ENCODE peak calls at places on chromosomes 3 and 15, in eight cellular contexts. A is lower lobe of right lung, U is activated B cell treated with CpG ODN at 0.5 μM for 24 hours, Q is PC-3, V is colonic mucosa, B is endothelial cell, N is WTC11, C is bronchial epithelial cell. G is an unnamed sample.

GRCh38 chr15:40893019-40893723 is 1.1 kb upstream of the VPS18 start:
- DNase-seq in C (peak), U (no peak), V (no peak), A (no peak), N (no peak), B (no peak), Q (no peak), G (no peak)

GRCh38 chr3:141797167-141797773 is 34.1 kb downstream of the GRK7 start:
- DNase-seq in B (peak), N (peak), U (peak), V (peak), A (peak), Q (no peak), C (no peak), G (peak)

GRCh38 chr15:91970142-91970541 is 116.6 kb downstream of the SLCO3A1 start:
- DNase-seq in N (no peak), A (no peak), Q (no peak), B (no peak), C (no peak), U (no peak), V (peak), G (no peak)

GRCh38 chr3:129417354-129417753 is 11.1 kb downstream of the EFCAB12 start:
- DNase-seq in A (no peak), N (no peak), C (no peak), V (no peak), Q (no peak), B (no peak), U (no peak), G (no peak)

GRCh38 chr3:55091381-55092225 is 163.7 kb upstream of the LRTM1 start:
- DNase-seq in U (no peak), A (no peak), C (peak), V (no peak), Q (peak), N (no peak), B (no peak), G (no peak)

GRCh38 chr15:95604634-95605036 is 725.9 kb upstream of the NR2F2 start:
- DNase-seq in B (no peak), C (peak), V (peak), U (no peak), Q (peak), A (no peak), N (no peak), G (no peak)

GRCh38 chr15:67832965-67833503 is 6.8 kb downstream of the RNU6-1 start:
- DNase-seq in U (no peak), V (no peak), N (peak), A (no peak), Q (no peak), B (peak), C (no peak), G (no peak)

GRCh38 chr3:52893723-52894122 is 3.6 kb downstream of the STIMATE start:
- DNase-seq in C (no peak), Q (no peak), U (no peak), N (no peak), A (no peak), V (no peak), B (no peak), G (no peak)

GRCh38 chr3:23676093-23676492 is 129.7 kb upstream of the UBE2E1 start:
- DNase-seq in V (no peak), C (peak), A (no peak), U (no peak), B (no peak), N (no peak), Q (peak), G (no peak)

GRCh38 chr3:126155280-126155640 is 25.1 kb downstream of the ALDH1L1 start:
- DNase-seq in U (no peak), V (no peak), B (no peak), N (no peak), Q (no peak), C (no peak), A (no peak), G (no peak)

GRCh38 chr3:119063471-119063870 is 28.8 kb upstream of the IGSF11 start:
- DNase-seq in U (no peak), Q (no peak), V (no peak), N (no peak), A (no peak), C (no peak), B (no peak), G (no peak)

GRCh38 chr3:161316006-161316689 is 55.2 kb downstream of the SPTSSB start:
- DNase-seq in U (no peak), B (no peak), N (no peak), V (peak), Q (peak), C (peak), A (no peak), G (no peak)

GRCh38 chr3:181457190-181457589 is 254.5 kb upstream of the SOX2 start:
- DNase-seq in B (no peak), N (no peak), U (no peak), C (no peak), Q (no peak), A (no peak), V (no peak), G (no peak)

GRCh38 chr15:100987143-100987542 is 68.0 kb downstream of the LRRK1 start:
- DNase-seq in A (no peak), Q (no peak), V (no peak), N (no peak), U (no peak), B (no peak), C (no peak), G (no peak)

GRCh38 chr15:82894971-82895520 is 57.5 kb downstream of the HOMER2 start:
- DNase-seq in N (no peak), V (no peak), Q (no peak), A (no peak), U (no peak), C (no peak), B (no peak), G (no peak)

GRCh38 chr3:57199895-57200297 is at the start of gene HESX1:
- DNase-seq in A (no peak), B (peak), Q (no peak), V (no peak), U (no peak), C (no peak), N (peak), G (no peak)

GRCh38 chr3:133568294-133569014 is 5.0 kb upstream of the CDV3 start:
- DNase-seq in A (no peak), Q (peak), V (no peak), N (no peak), C (peak), U (no peak), B (no peak), G (no peak)

GRCh38 chr3:156633335-156633734 is 41.1 kb upstream of the TIPARP start:
- DNase-seq in B (no peak), V (no peak), A (peak), N (no peak), U (no peak), Q (no peak), C (peak), G (no peak)

GRCh38 chr3:53703630-53704362 is 142.4 kb downstream of the CHDH start:
- DNase-seq in A (no peak), V (no peak), N (no peak), C (no peak), B (no peak), Q (no peak), U (no peak), G (no peak)

GRCh38 chr3:185677146-185677829 is 91.2 kb downstream of the SENP2 start:
- DNase-seq in C (peak), A (no peak), N (no peak), V (peak), Q (peak), B (peak), U (no peak), G (no peak)

GRCh38 chr15:66402885-66403284 is 16.2 kb downstream of the MAP2K1 start:
- DNase-seq in N (no peak), V (no peak), U (no peak), Q (no peak), A (no peak), C (no peak), B (no peak), G (no peak)

GRCh38 chr3:2784627-2785026 is 325.5 kb downstream of the IL5RA start:
- DNase-seq in Q (no peak), V (no peak), N (no peak), A (no peak), C (no peak), B (no peak), U (no peak), G (no peak)

GRCh38 chr3:54891540-54891897 is 36.3 kb downstream of the LRTM1 start:
- DNase-seq in Q (peak), B (no peak), C (peak), U (no peak), V (peak), N (no peak), A (peak), G (no peak)

DNA sequence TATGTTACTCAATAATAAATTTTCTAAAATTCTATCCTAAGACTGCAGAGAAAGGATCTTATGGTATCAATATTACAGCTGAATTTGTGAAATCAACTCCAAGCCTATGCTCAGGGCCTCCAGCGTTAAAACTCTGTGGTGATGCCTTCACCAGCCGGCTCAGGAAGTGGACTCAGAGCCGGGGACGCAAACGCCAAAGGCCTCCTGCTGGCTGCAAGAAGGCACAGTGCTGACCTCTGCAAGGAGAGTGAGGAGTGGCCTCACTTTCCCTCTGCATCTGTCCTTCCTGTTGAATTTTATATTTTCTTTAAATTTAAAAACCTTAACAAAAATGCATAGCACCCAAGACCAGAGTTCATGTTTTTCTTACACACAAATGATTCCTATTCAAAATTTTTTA is 48.5 kb downstream of the HERC2 start:
- DNase-seq in V (no peak), N (peak), B (peak), A (no peak), Q (no peak), U (no peak), C (no peak), G (no peak)
- TF ChIP-seq CTCF in V (no peak), N (no peak), B (peak), A (no peak), Q (no peak), U (no peak), C (no peak), G (peak)

GRCh38 chr15:73015493-73015892 is 36.8 kb upstream of the NEO1 start:
- DNase-seq in V (no peak), N (peak), A (no peak), C (no peak), U (no peak), B (no peak), Q (no peak), G (no peak)
- TF ChIP-seq CTCF in V (no peak), N (no peak), A (no peak), C (no peak), U (no peak), B (no peak), Q (no peak), G (no peak)

GRCh38 chr15:29125382-29126207 is 144.0 kb downstream of the NSMCE3 start:
- DNase-seq in V (no peak), Q (no peak), B (no peak), A (peak), N (no peak), C (no peak), U (no peak), G (no peak)

GRCh38 chr15:29126208-29126536 is 143.4 kb downstream of the NSMCE3 start:
- DNase-seq in Q (no peak), U (no peak), V (no peak), A (no peak), C (no peak), N (no peak), B (no peak), G (no peak)

GRCh38 chr15:29127506-29128430 is 141.9 kb downstream of the NSMCE3 start:
- DNase-seq in A (peak), V (no peak), B (no peak), U (no peak), N (no peak), C (no peak), Q (no peak), G (no peak)

GRCh38 chr15:29128671-29129070 is 141.0 kb downstream of the NSMCE3 start:
- DNase-seq in N (no peak), U (no peak), V (no peak), A (peak), C (no peak), Q (no peak), B (no peak), G (no peak)

DNA sequence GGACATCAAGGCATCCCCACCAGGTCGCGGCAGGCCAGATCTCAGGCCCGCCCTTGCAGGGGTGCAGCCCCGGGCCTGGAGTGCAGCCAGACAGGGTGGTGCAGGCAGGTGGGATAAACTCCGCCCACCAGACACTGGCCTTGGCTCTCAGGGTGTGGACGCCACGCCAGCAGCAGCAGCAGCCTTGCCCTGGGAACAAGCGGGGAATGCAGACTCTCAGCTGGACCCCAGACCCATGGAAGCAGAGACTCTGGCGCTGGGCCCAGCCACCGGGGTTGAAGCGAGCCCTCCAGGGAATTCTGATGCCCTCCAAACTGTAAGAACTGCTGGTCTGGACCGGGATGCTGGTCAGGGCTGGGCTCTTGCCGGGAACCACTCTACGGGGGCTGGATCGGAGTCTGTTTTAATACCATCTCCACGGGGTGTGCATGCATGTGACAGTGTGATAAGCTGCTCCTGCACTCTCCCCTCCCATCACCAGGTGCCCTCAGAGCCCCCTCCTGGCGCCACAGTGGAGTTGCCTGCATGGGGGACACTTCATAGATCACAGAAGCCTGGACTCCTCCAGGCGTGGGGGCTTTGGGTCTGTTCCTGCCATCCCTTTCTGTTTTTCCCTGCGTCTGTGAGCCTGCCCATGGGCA is 142.7 kb downstream of the NSMCE3 start:
- DNase-seq in B (peak), A (peak), V (no peak), C (no peak), U (no peak), N (peak), Q (no peak), G (no peak)
- TF ChIP-seq CTCF in B (no peak), A (no peak), V (no peak), C (no peak), U (no peak), N (no peak), Q (peak), G (peak)

DNA sequence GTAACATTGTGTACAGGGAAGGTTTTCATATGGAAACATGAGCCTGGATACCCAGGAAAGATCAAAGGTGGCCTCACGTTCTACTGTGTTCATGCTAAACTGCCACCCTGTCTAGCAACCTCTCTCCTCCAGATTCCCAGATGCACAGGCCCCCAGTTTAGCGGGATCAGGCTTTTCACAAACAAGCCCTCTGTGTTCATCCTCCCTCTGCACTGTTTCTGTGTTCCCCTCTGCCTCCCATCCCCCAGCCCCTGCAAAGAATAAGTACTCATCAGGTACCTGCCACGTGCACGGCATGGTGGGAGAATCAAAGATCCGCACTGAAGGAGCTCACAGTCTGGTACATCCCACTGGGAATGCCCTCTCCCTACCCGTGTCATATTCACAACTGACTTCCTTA is 46.1 kb downstream of the TMEM266 start:
- DNase-seq in Q (no peak), N (no peak), V (no peak), U (no peak), A (no peak), B (no peak), C (no peak), G (no peak)
- TF ChIP-seq CTCF in Q (no peak), N (no peak), V (no peak), U (no peak), A (no peak), B (no peak), C (no peak), G (no peak)

GRCh38 chr3:172447611-172448579 is at the start of gene GHSR:
- DNase-seq in C (no peak), A (no peak), B (no peak), N (peak), U (no peak), Q (no peak), V (no peak), G (no peak)

GRCh38 chr3:172448661-172449467 is 608 bp upstream of the GHSR start:
- DNase-seq in N (peak), U (no peak), B (no peak), V (no peak), C (no peak), A (no peak), Q (no peak), G (no peak)

GRCh38 chr3:172454180-172454579 is 5.9 kb upstream of the GHSR start:
- DNase-seq in Q (peak), V (no peak), C (peak), N (no peak), A (no peak), U (no peak), B (no peak), G (no peak)

GRCh38 chr3:172446198-172446597 is 2.1 kb downstream of the GHSR start:
- DNase-seq in B (no peak), V (no peak), A (no peak), U (no peak), N (no peak), Q (peak), C (no peak), G (no peak)

DNA sequence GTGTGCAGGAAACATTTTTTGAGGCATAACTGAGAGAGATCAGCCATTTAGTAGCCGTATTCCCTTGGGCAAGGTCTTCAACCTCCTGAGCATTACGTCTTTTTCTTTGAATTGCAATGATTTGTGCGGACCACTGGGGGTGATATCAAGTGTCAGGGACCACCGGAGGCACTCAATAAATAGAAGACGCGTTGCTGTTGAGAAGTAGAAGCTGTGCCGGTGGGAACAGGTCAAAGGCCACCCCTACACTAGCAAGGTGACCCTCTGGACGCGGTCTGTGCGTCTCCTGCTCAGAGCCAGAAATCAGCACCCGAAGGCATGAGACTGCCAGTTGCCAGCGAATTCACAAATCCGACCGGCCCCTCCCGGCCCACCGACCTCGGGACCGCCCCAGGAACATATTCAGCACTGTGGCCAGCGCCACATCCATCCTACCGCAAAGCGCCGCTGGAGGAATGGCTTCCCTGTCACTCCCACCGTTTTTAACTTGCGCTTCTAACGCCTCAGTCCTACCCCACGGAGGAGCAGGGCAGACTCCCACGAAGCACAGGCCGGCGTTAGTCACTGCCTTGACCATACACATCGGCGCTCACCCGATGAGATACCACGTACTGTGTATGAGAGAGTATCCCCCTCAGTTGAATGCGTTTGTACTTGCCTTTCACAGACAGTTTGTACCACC is 1.4 kb upstream of the GHSR start:
- DNase-seq in Q (no peak), C (peak), B (peak), A (no peak), V (no peak), U (no peak), N (peak), G (peak)
- TF ChIP-seq CTCF in Q (no peak), C (no peak), B (no peak), A (no peak), V (no peak), U (no peak), N (peak), G (no peak)